ENCODE peak calls at places on chromosome 9, in eight cellular contexts. Z, W, D, F, X, N, Q and B are unnamed samples.

GRCh38 chr9:134936021-134936761 is 18.5 kb upstream of the FCN1 start:
- DNase-seq in N (no peak), D (no peak), F (no peak), Z (no peak), Q (no peak), W (peak), X (no peak), B (no peak)

GRCh38 chr9:25691786-25692185 is 13.5 kb upstream of the TUSC1 start:
- DNase-seq in W (no peak), F (no peak), Q (no peak), D (no peak), X (no peak), Z (no peak), N (no peak), B (no peak)

GRCh38 chr9:128136816-128137793 is 9.6 kb upstream of the PTGES2 start:
- DNase-seq in X (no peak), N (no peak), Q (no peak), F (no peak), D (no peak), Z (no peak), W (no peak), B (no peak)

GRCh38 chr9:132670359-132670815 is at the start of gene GTF3C4:
- DNase-seq in F (peak), Q (peak), N (peak), X (peak), W (peak), Z (peak), D (peak), B (peak)

GRCh38 chr9:127723450-127723849 is 7.6 kb downstream of the TTC16 start:
- DNase-seq in X (no peak), D (no peak), F (no peak), Z (no peak), Q (no peak), N (no peak), W (no peak), B (no peak)

GRCh38 chr9:134065720-134066419 is 2.0 kb downstream of the BRD3 start:
- DNase-seq in X (no peak), W (no peak), Z (peak), Q (peak), D (peak), N (peak), F (peak), B (peak)

GRCh38 chr9:6708732-6709131 is 49.0 kb upstream of the KDM4C start:
- DNase-seq in Q (no peak), N (no peak), Z (no peak), D (no peak), W (no peak), X (peak), F (no peak), B (no peak)

GRCh38 chr9:4594545-4594944 is 67.5 kb upstream of the PLPP6 start:
- DNase-seq in F (no peak), D (no peak), Q (no peak), Z (no peak), X (no peak), N (no peak), W (no peak), B (no peak)

GRCh38 chr9:85321561-85321960 is 420.2 kb downstream of the AGTPBP1 start:
- DNase-seq in X (no peak), F (no peak), D (no peak), Z (no peak), W (no peak), N (no peak), Q (no peak), B (no peak)

GRCh38 chr9:106864533-106865143 is 1.7 kb downstream of the ZNF462 start:
- DNase-seq in D (peak), X (no peak), W (no peak), N (no peak), Q (peak), Z (no peak), F (no peak), B (no peak)

GRCh38 chr9:95167998-95168397 is 149.5 kb downstream of the FANCC start:
- DNase-seq in Q (peak), N (peak), D (peak), F (peak), Z (no peak), W (no peak), X (peak), B (peak)

GRCh38 chr9:111298111-111298510 is 31.9 kb downstream of the OR2K2 start:
- DNase-seq in Q (no peak), F (no peak), N (no peak), Z (no peak), D (no peak), W (no peak), X (no peak), B (no peak)

GRCh38 chr9:130606887-130607582 is 27.7 kb downstream of the FUBP3 start:
- DNase-seq in F (no peak), N (no peak), W (no peak), D (no peak), Z (no peak), X (no peak), Q (peak), B (no peak)

GRCh38 chr9:69186841-69187611 is 12.9 kb downstream of the TJP2 start:
- DNase-seq in Q (no peak), Z (no peak), W (no peak), X (no peak), F (no peak), D (no peak), N (no peak), B (no peak)

GRCh38 chr9:114098021-114098659 is 952 bp downstream of the KIF12 start:
- DNase-seq in X (peak), W (peak), Q (peak), Z (no peak), F (no peak), D (peak), N (no peak), B (peak)

GRCh38 chr9:131747352-131747751 is 7.5 kb upstream of the RAPGEF1 start:
- DNase-seq in F (peak), Q (peak), N (no peak), X (peak), D (no peak), Z (no peak), W (no peak), B (no peak)

GRCh38 chr9:69325409-69326212 is 596 bp downstream of the ENTREP1 start:
- DNase-seq in Q (peak), Z (no peak), F (no peak), N (no peak), W (no peak), X (peak), D (peak), B (peak)

GRCh38 chr9:125137200-125137599 is 6.1 kb downstream of the SCAI start:
- DNase-seq in D (no peak), X (no peak), W (no peak), N (no peak), Z (no peak), Q (no peak), F (no peak), B (no peak)

GRCh38 chr9:114911167-114911821 is 19.1 kb downstream of the TNFSF8 start:
- DNase-seq in N (no peak), Q (peak), D (peak), Z (no peak), W (no peak), F (no peak), X (peak), B (peak)

GRCh38 chr9:37026936-37027581 is 7.0 kb downstream of the PAX5 start:
- DNase-seq in Q (no peak), Z (no peak), W (no peak), D (no peak), N (no peak), X (peak), F (no peak), B (no peak)

GRCh38 chr9:111108946-111109345 is 70.7 kb upstream of the LPAR1 start:
- DNase-seq in Q (no peak), Z (no peak), X (no peak), N (no peak), W (no peak), D (no peak), F (no peak), B (no peak)

GRCh38 chr9:137342482-137342881 is 40.4 kb upstream of the NRARP start:
- DNase-seq in W (no peak), X (no peak), N (no peak), Z (no peak), D (no peak), Q (no peak), F (no peak), B (no peak)